ENCODE peak calls at places on chromosomes 7 and 10, in four cellular contexts. W is mesendoderm, B is IMR-90, S is H9. E is an unnamed sample.

GRCh38 chr10:24249829-24250415 is 41.0 kb downstream of the KIAA1217 start:
- DNase-seq in B (no peak), W (peak), S (no peak), E (no peak)

GRCh38 chr7:66399566-66399965 is 194.4 kb downstream of the TPST1 start:
- DNase-seq in W (no peak), S (no peak), B (no peak), E (no peak)

GRCh38 chr7:91915401-91916067 is 25.1 kb upstream of the AKAP9 start:
- DNase-seq in B (peak), S (no peak), W (no peak), E (no peak)

GRCh38 chr7:125492521-125492920 is 562.9 kb upstream of the POT1 start:
- DNase-seq in W (no peak), B (no peak), S (no peak), E (no peak)

GRCh38 chr7:825386-825785 is 6.9 kb upstream of the SUN1 start:
- DNase-seq in S (no peak), B (peak), W (no peak), E (no peak)

GRCh38 chr10:127972958-127973357 is 66.1 kb downstream of the PTPRE start:
- DNase-seq in W (no peak), B (no peak), S (no peak), E (no peak)

GRCh38 chr10:110664483-110665420 is 20.6 kb downstream of the RBM20 start:
- DNase-seq in W (peak), B (peak), S (no peak), E (no peak)

GRCh38 chr7:21365866-21366624 is 61.8 kb upstream of the SP4 start:
- DNase-seq in S (no peak), B (peak), W (no peak), E (no peak)

GRCh38 chr10:323651-324293 is 188.5 kb downstream of the ZMYND11 start:
- DNase-seq in W (no peak), B (peak), S (no peak), E (no peak)

GRCh38 chr10:82572686-82573226 is 697.8 kb downstream of the NRG3 start:
- DNase-seq in S (no peak), W (peak), B (no peak), E (no peak)

GRCh38 chr10:7340179-7340874 is 70.5 kb downstream of the SFMBT2 start:
- DNase-seq in S (no peak), B (peak), W (peak), E (no peak)

GRCh38 chr10:129966831-129967578 is 2.9 kb upstream of the EBF3 start:
- DNase-seq in B (no peak), W (no peak), S (peak), E (peak)

GRCh38 chr7:64872809-64873500 is 30.1 kb upstream of the ZNF273 start:
- DNase-seq in B (no peak), W (no peak), S (peak), E (no peak)

GRCh38 chr10:98172495-98172894 is 38.0 kb downstream of the R3HCC1L start:
- DNase-seq in B (no peak), W (no peak), S (no peak), E (no peak)

GRCh38 chr7:55467047-55467593 is 102.0 kb downstream of the LANCL2 start:
- DNase-seq in W (no peak), S (no peak), B (no peak), E (no peak)

GRCh38 chr7:107951172-107951787 is 51.7 kb downstream of the LAMB1 start:
- DNase-seq in S (no peak), B (no peak), W (no peak), E (no peak)

GRCh38 chr7:107953265-107953923 is 49.6 kb downstream of the LAMB1 start:
- DNase-seq in B (no peak), W (no peak), S (no peak), E (no peak)

GRCh38 chr7:107949443-107949935 is 53.5 kb downstream of the LAMB1 start:
- DNase-seq in W (no peak), B (no peak), S (no peak), E (no peak)

GRCh38 chr7:107953924-107954303 is 49.0 kb downstream of the LAMB1 start:
- DNase-seq in B (peak), S (no peak), W (no peak), E (no peak)

DNA sequence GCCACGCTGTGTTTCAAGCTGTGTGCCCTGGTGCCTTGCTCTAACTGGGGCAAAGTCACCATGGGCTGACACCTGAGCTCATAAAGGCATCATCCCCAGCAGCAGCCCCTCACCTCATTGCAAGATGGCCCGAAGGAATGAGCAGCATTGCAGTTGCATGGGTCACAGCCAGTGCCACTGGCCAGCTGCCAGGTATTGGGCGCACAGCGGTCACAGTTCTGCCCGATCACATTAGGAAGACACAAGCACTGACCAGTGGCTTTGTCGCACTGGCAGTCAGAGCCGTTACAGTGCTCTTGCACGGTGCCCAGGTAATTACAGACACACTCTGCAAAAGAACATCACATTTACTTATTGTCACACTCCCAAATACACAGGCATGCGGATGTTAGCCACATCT is 51.1 kb downstream of the LAMB1 start:
- DNase-seq in S (no peak), W (no peak), B (no peak), E (no peak)
- H3K27ac ChIP-seq in S (no peak), W (no peak), B (peak), E (no peak)

DNA sequence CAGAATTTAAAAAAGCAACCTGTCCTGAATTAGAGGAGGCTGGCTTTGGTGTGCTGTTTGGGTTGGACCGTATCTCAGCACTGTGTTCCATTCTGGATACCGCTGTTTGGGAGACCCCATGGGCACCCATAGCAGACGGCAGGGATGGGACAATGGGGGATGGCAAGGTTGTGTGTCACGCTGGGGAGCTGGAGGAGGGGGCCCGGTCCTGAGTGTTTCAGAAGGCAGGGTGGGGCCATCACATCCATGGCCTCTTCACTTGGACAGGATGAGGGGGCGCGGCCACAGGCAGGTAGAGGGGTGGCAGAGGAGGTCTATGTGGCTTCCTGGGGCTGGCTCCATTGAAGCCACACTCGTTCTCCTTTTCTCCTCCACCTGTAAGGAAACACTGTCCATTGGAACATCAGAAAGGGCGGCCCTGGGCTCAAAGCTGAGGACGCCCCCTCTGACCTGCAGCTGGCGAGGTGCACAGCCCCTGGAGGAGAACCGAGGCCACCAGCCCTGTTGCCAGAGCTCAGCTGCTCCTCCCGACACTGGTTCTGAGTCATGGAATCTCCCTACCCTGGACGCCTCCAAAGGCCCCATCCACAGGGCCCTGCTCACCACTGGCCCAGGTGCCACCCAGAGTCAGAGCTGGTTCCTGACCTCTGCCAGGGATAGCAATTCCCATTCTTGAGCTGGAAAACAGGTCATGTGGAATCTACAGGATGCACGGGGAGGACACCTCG is 587.3 kb downstream of the DNAJB6 start:
- DNase-seq in S (no peak), W (no peak), B (no peak), E (no peak)
- H3K56ac ChIP-seq in S (no peak), W (no peak), B (no peak), E (no peak)

DNA sequence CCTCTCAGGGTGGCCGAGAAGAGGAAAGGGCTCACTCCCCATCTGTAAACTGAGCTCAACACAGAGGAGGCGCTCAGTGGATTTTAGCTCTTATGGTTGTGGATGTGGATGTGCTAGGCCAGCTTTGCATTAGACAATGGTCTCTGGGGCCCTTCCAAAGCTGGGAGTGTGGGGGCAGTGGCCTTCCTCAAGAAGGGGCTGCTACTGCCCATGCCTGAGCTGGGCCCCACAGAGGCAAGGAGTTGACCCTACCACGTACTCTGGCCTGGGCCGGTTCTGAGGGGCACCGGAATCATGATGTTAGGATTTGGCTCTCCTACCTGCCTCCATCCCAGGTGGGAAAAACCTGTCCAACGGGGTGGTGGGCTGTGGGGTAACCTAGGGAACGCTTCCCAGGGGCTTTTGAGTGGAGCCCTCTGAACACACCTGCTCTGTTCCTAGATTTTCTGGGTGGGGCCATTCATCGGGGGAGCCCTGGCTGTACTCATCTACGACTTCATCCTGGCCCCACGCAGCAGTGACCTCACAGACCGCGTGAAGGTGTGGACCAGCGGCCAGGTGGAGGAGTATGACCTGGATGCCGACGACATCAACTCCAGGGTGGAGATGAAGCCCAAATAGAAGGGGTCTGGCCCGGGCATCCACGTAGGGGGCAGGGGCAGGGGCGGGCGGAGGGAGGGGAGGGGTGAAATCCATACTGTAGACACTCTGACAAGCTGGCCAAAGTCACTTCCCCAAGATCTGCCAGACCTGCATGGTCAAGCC is 11.5 kb downstream of the AQP1 start:
- DNase-seq in S (peak), W (no peak), B (no peak), E (peak)
- H3K27ac ChIP-seq in S (no peak), W (no peak), B (no peak), E (no peak)

DNA sequence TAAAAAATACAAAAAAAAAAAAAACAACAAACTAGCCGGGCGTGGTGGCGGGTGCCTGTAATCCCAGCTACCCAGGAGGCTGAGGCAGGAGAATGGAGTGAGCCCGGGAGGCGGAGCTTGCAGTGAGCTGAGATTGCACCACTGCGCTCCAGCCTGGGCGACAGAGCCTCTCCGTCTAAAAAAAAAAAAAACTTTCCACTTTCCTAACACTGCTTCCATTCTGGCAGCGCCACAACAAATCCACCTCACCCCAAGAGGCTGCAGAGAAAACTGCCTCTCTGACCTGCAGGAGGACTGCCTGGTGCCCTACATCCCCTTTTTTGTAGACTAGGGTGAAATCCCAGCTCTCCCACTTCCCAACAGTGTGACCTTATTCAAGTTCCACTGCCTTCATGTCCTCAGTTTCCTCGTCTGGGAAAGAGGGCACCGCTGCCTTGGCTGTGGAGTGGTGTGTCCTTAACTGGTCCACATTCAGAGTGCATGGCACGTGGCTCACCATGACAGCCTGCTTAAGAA is 2.6 kb upstream of the MBL2 start:
- DNase-seq in B (no peak), W (no peak), S (no peak), E (no peak)
- H3K56ac ChIP-seq in B (no peak), W (no peak), S (no peak), E (no peak)

GRCh38 chr10:47239211-47239610 is 60.8 kb upstream of the GDF10 start:
- DNase-seq in S (peak), B (no peak), W (no peak), E (no peak)

GRCh38 chr10:47240173-47240572 is 59.8 kb upstream of the GDF10 start:
- DNase-seq in B (no peak), S (peak), W (peak), E (no peak)

GRCh38 chr10:47241256-47241655 is 58.7 kb upstream of the GDF10 start:
- DNase-seq in W (peak), B (no peak), S (peak), E (peak)

GRCh38 chr10:47237316-47238260 is 62.4 kb upstream of the GDF10 start:
- DNase-seq in S (peak), B (no peak), W (no peak), E (no peak)

DNA sequence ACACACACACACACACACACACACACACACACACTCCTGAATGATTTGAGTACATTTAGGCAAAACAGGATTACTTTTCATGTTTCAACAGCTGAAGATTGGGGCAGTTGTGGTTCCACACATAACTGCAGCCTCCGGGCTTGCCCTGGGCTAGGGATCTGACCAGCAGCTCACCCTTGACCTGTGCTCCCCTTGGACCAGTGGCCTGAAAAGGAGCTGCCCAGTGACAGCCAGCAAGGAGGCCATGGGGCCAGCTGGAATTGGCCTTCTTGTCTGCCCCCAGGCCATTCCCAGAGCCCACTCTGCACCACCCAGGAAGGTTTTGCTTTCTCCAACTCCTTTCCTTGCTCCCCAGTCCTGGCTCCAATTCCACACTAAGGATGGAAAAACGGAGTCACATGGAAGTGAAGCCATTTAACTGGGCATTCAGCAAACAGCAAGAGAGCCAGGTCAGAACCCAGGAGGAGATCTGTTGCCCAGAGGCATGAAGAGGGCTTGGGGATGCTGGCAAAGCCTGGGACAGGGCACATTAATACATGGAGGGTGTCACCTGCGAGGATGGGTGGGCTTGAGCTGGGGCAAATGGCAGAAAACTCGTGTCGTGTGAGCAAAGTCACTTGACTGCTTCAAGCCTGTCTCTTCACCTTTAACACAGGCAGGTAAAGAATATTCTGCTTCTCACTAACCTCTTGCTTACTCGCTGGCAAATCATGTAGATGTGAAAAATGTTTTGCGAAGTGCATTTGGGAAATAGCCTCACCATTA is 61.5 kb upstream of the GDF10 start:
- DNase-seq in B (no peak), W (no peak), S (peak), E (peak)
- H3K27ac ChIP-seq in B (no peak), W (no peak), S (no peak), E (no peak)